ENCODE peak calls at places on chromosomes 6 and 20, in ten cellular contexts. Q is DMS53; Z is stimulated activated naive B cell treated with anti-CD40 and anti-IgM and Interleukin-4, amounts not matched to agents 10 μg/mL and 1 μg/mL and 100 μg/mL, for 72 hours; N is heart right ventricle; X is hepatic stellate cell; L is stimulated activated CD8-positive, alpha-beta memory T cell treated with anti-CD3 and anti-CD28 coated beads, Interleukin-2, amount 100 ng/mL, for 48 hours; I is NCI-H1930; K is fibroblast of the aortic adventitia; G is uterus; W is GM04503. E is an unnamed sample.
A peak's percentile ranks its signal among the peaks of the same experiment; 100 is the strongest.

GRCh38 chr6:88855521-88856152 is 107.8 kb downstream of the RNGTT start:
- DNase-seq in Q (peak; percentile 69), Z (no peak), N (no peak), X (no peak), L (no peak), I (no peak), K (no peak), G (no peak), W (no peak), E (no peak)

GRCh38 chr20:14790771-14791517 is 453.5 kb upstream of the FLRT3 start:
- DNase-seq in Q (peak; percentile 75), Z (no peak), N (no peak), X (no peak), L (no peak), I (peak; percentile 79), K (no peak), G (no peak), W (peak; percentile 20), E (peak; percentile 79)

GRCh38 chr20:24610341-24611115 is 141.1 kb downstream of the SYNDIG1 start:
- DNase-seq in Q (no peak), Z (no peak), N (no peak), X (no peak), L (no peak), I (no peak), K (no peak), G (no peak), W (no peak), E (peak; percentile 29)

GRCh38 chr6:10510592-10511367 is 10.4 kb upstream of the GCNT2 start:
- DNase-seq in Q (peak; percentile 87), Z (peak; percentile 42), N (peak; percentile 59), X (peak; percentile 36), L (peak; percentile 26), I (no peak), K (peak; percentile 44), G (peak; percentile 22), W (no peak), E (peak; percentile 11)

GRCh38 chr6:145569140-145569539 is 166.2 kb downstream of the EPM2A start:
- DNase-seq in Q (no peak), Z (no peak), N (no peak), X (no peak), L (no peak), I (no peak), K (no peak), G (no peak), W (no peak), E (no peak)

GRCh38 chr6:4849214-4849613 is 73.0 kb downstream of the CDYL start:
- DNase-seq in Q (no peak), Z (no peak), N (no peak), X (no peak), L (no peak), I (no peak), K (no peak), G (no peak), W (no peak), E (no peak)

GRCh38 chr20:58699246-58700107 is 6.9 kb downstream of the NPEPL1 start:
- DNase-seq in Q (no peak), Z (no peak), N (no peak), X (no peak), L (no peak), I (no peak), K (peak; percentile 34), G (no peak), W (no peak), E (no peak)

GRCh38 chr20:43996240-43996930 is 81.7 kb downstream of the TOX2 start:
- DNase-seq in Q (no peak), Z (no peak), N (no peak), X (no peak), L (no peak), I (no peak), K (no peak), G (no peak), W (no peak), E (no peak)

GRCh38 chr20:1567392-1568165 is 10.1 kb upstream of the SIRPD start:
- DNase-seq in Q (no peak), Z (no peak), N (no peak), X (no peak), L (no peak), I (no peak), K (peak; percentile 69), G (no peak), W (peak; percentile 32), E (peak; percentile 55)

GRCh38 chr6:132929141-132929540 is 114.8 kb downstream of the RPS12 start:
- DNase-seq in Q (no peak), Z (no peak), N (no peak), X (no peak), L (no peak), I (no peak), K (no peak), G (no peak), W (no peak), E (peak; percentile 29)

GRCh38 chr6:42404494-42404893 is 47.2 kb downstream of the TRERF1 start:
- DNase-seq in Q (no peak), Z (no peak), N (no peak), X (peak; percentile 34), L (no peak), I (no peak), K (peak; percentile 82), G (no peak), W (peak; percentile 32), E (peak; percentile 59)

E was measured in AG10803.